ENCODE peak calls at places on chromosomes 4 and X, in five cellular contexts. A is left cardiac atrium; K is GM13976; D is activated T-helper 1 cell treated with anti-CD3 and anti-CD28 coated beads, Interleukin-12 subunit alpha, Interleukin-12 subunit beta, Interleukin-2, Interleukin-4 antibody, amounts not matched to agents 30 ng/mL and 10 ng/mL and 1 ng/mL, durations not matched to agents 14 hours and 24 hours and 36 hours; O is activated gamma-delta T cell treated with anti-CD3 and anti-CD28 coated beads, Interleukin-2, amount 50 U/mL, for 16 hours. Z is an unnamed sample.

GRCh38 chrX:43165343-43165920 is 387.5 kb upstream of the PPP1R2C start:
- DNase-seq in A (no peak), O (no peak), D (no peak), K (no peak), Z (no peak)

GRCh38 chr4:48909697-48910096 is 3.1 kb upstream of the OCIAD2 start:
- DNase-seq in O (no peak), A (no peak), K (no peak), D (peak; percentile 20), Z (peak; percentile 88)

GRCh38 chrX:136147320-136147901 is at the start of gene FHL1:
- DNase-seq in K (peak; percentile 59), A (peak; percentile 69), D (peak; percentile 22), O (no peak), Z (peak; percentile 32)

GRCh38 chrX:10022580-10023245 is 55.6 kb downstream of the CLDN34 start:
- DNase-seq in A (peak; percentile 66), D (no peak), O (no peak), K (no peak), Z (no peak)

GRCh38 chr4:54542540-54543041 is 115.2 kb upstream of the KIT start:
- DNase-seq in K (no peak), A (no peak), D (no peak), O (no peak), Z (no peak)

GRCh38 chrX:53383376-53384087 is 38.9 kb downstream of the SMC1A start:
- DNase-seq in K (no peak), O (no peak), D (no peak), A (no peak), Z (peak; percentile 61)

GRCh38 chr4:153790962-153791551 is 2.2 kb upstream of the SFRP2 start:
- DNase-seq in D (no peak), A (peak; percentile 55), K (peak; percentile 60), O (no peak), Z (no peak)

GRCh38 chr4:114326358-114326757 is 272.2 kb upstream of the UGT8 start:
- DNase-seq in K (no peak), D (no peak), A (no peak), O (no peak), Z (no peak)

GRCh38 chr4:88411491-88412101 is 32.9 kb downstream of the HERC6 start:
- DNase-seq in D (no peak), O (no peak), K (no peak), A (no peak), Z (no peak)

GRCh38 chrX:38220024-38220935 is at the start of gene SRPX:
- DNase-seq in O (no peak), D (no peak), A (peak; percentile 53), K (peak; percentile 41), Z (peak; percentile 82)

GRCh38 chr4:138843611-138844010 is 172.0 kb upstream of the NOCT start:
- DNase-seq in A (no peak), D (no peak), K (no peak), O (no peak), Z (no peak)

Z was measured in myocyte.